ENCODE peak calls at places on chromosomes 5 and 9, in ten cellular contexts. L, S, P, F, U, E, C, Y, J and N are unnamed samples.

GRCh38 chr5:149172261-149172660 is 31.0 kb downstream of the ABLIM3 start:
- DNase-seq in L (no peak), S (no peak), P (no peak), F (peak; percentile 26), U (no peak), E (no peak), C (peak; percentile 66), Y (no peak), J (no peak), N (no peak)

GRCh38 chr5:153888781-153889180 is 149.9 kb downstream of the FAM114A2 start:
- DNase-seq in L (no peak), S (no peak), P (no peak), F (no peak), U (no peak), E (no peak), C (no peak), Y (no peak), J (no peak), N (no peak)

GRCh38 chr9:90726215-90726614 is 75.4 kb upstream of the SYK start:
- DNase-seq in L (no peak), S (no peak), P (no peak), F (no peak), U (no peak), E (peak; percentile 73), C (no peak), Y (no peak), J (no peak), N (no peak)

GRCh38 chr5:124349931-124350330 is 396.5 kb downstream of the ZNF608 start:
- DNase-seq in L (no peak), S (no peak), P (no peak), F (no peak), U (no peak), E (no peak), C (no peak), Y (no peak), J (no peak), N (no peak)

GRCh38 chr5:77294212-77294611 is 83.7 kb downstream of the PDE8B start:
- DNase-seq in L (no peak), S (no peak), P (no peak), F (no peak), U (no peak), E (no peak), C (no peak), Y (no peak), J (no peak), N (no peak)

GRCh38 chr9:125683486-125683885 is 23.5 kb downstream of the MAPKAP1 start:
- DNase-seq in L (no peak), S (no peak), P (no peak), F (no peak), U (no peak), E (no peak), C (no peak), Y (no peak), J (no peak), N (no peak)

GRCh38 chr9:693460-694390 is 147.8 kb upstream of the DMRT1 start:
- DNase-seq in L (no peak), S (no peak), P (no peak), F (peak; percentile 57), U (no peak), E (peak; percentile 37), C (peak; percentile 77), Y (peak; percentile 66), J (peak; percentile 28), N (peak; percentile 44)

GRCh38 chr5:179192185-179192890 is 132.2 kb downstream of the ZNF354C start:
- DNase-seq in L (no peak), S (peak; percentile 17), P (no peak), F (no peak), U (no peak), E (no peak), C (no peak), Y (peak; percentile 28), J (no peak), N (no peak)

GRCh38 chr9:92986175-92987110 is 39.1 kb downstream of the FGD3 start:
- DNase-seq in L (no peak), S (no peak), P (no peak), F (no peak), U (no peak), E (peak; percentile 71), C (peak; percentile 64), Y (no peak), J (no peak), N (no peak)

GRCh38 chr5:142323480-142324376 is 1.1 kb downstream of the SPRY4 start:
- DNase-seq in L (peak; percentile 15), S (no peak), P (peak; percentile 83), F (no peak), U (no peak), E (no peak), C (peak; percentile 70), Y (no peak), J (peak; percentile 29), N (no peak)

GRCh38 chr5:53126514-53126913 is 17.0 kb upstream of the MOCS2 start:
- DNase-seq in L (no peak), S (no peak), P (no peak), F (no peak), U (no peak), E (no peak), C (no peak), Y (no peak), J (no peak), N (no peak)

GRCh38 chr5:1016476-1016875 is 7.9 kb downstream of the NKD2 start:
- DNase-seq in L (no peak), S (no peak), P (no peak), F (no peak), U (no peak), E (no peak), C (no peak), Y (peak; percentile 25), J (peak; percentile 4), N (no peak)

GRCh38 chr5:82156876-82157275 is 121.3 kb downstream of the RPS23 start:
- DNase-seq in L (no peak), S (no peak), P (no peak), F (no peak), U (no peak), E (peak; percentile 13), C (no peak), Y (no peak), J (no peak), N (no peak)

GRCh38 chr9:122936464-122936863 is 4.4 kb upstream of the RABGAP1 start:
- DNase-seq in L (no peak), S (no peak), P (no peak), F (no peak), U (no peak), E (no peak), C (no peak), Y (no peak), J (no peak), N (no peak)

GRCh38 chr5:96434201-96434645 is 1.2 kb upstream of the PCSK1 start:
- DNase-seq in L (peak; percentile 36), S (peak; percentile 62), P (peak; percentile 62), F (peak; percentile 42), U (peak; percentile 12), E (peak; percentile 93), C (peak; percentile 77), Y (peak; percentile 69), J (peak; percentile 53), N (no peak)

GRCh38 chr5:96439477-96440184 is 6.6 kb upstream of the PCSK1 start:
- DNase-seq in L (no peak), S (no peak), P (no peak), F (no peak), U (no peak), E (no peak), C (no peak), Y (no peak), J (no peak), N (no peak)

GRCh38 chr5:96440185-96440538 is 7.1 kb upstream of the PCSK1 start:
- DNase-seq in L (no peak), S (no peak), P (no peak), F (no peak), U (no peak), E (no peak), C (no peak), Y (no peak), J (no peak), N (no peak)
- TF ChIP-seq CTCF in L (no peak), S (no peak), P (no peak), F (no peak), U (no peak), E (no peak), C (no peak), Y (no peak), J (no peak), N (no peak)

GRCh38 chr5:16453609-16454008 is 12.0 kb downstream of the ZNF622 start:
- DNase-seq in L (no peak), S (no peak), P (no peak), F (no peak), U (no peak), E (peak; percentile 23), C (no peak), Y (no peak), J (no peak), N (no peak)
- TF ChIP-seq CTCF in L (no peak), S (no peak), P (no peak), F (no peak), U (no peak), E (peak; percentile 25), C (no peak), Y (no peak), J (peak; percentile 47), N (no peak)

DNA sequence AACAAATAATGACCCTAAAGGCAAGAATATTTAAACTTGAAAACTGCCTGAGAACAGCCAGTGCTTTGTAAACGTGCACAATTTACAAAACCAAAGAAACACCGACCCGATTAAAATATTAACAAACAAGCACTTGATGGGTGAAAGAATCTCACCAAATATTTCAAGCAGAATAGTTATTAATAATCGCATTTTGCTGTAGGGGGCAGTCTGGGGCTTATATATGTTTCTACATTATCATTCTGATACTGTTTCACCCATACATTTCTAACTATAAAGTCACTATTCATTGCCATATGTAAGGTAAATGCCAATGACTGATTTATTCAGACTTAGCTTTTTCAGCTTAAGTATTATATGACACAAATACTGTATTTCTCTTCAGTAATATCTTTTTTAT is 37.7 kb downstream of the UBAP2 start:
- DNase-seq in L (peak; percentile 27), S (no peak), P (no peak), F (no peak), U (no peak), E (no peak), C (no peak), Y (no peak), J (no peak), N (no peak)
- TF ChIP-seq CTCF in L (peak; percentile 52), S (peak; percentile 43), P (no peak), F (peak; percentile 44), U (peak; percentile 24), E (peak; percentile 41), C (peak; percentile 31), Y (no peak), J (peak; percentile 51), N (peak; percentile 50)

DNA sequence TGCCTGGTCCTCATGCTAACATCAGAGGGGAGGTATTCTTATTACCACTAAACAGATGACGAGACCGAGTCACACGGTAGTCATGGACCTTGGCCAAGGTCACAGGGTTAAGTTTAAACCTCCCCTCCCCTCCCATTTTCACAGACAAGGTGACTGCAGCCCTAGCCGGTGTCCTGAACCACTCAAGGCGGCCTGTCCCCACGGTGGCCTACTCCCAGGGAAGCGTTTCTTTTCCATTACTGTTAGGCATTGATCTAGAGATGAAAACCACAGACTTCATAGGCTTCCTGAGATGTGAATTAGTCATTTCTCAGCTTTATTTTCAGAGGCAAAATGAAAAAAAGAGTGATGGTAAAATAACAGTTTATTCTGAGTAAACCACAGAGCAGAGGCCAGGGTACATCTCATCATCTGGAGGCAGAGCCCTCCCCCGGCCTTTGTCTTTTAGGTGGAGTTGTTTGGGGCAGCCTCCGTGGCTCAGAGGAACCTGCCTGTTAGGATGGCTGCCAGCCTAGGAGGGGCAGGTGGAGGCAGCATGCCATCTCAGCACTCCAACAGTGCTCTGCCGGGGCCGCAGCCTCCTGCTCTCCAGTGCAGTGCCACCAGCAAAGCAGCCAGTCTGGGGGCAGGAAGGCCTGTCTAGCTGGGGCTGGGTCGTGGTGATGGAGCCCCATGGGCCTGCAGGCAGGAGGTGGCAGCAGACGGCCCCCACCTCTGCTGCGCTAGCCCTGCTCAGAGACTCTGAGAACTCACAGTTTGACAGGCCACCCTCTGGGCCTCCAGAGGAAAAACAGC is 71.2 kb downstream of the RAPGEF1 start:
- DNase-seq in L (no peak), S (no peak), P (no peak), F (no peak), U (no peak), E (no peak), C (peak; percentile 53), Y (no peak), J (no peak), N (no peak)
- TF ChIP-seq CTCF in L (no peak), S (no peak), P (no peak), F (peak; percentile 12), U (no peak), E (no peak), C (no peak), Y (no peak), J (no peak), N (peak; percentile 18)